ENCODE peak calls at places on chromosomes 11 and 22, in five cellular contexts. Y is stimulated activated naive CD4-positive, alpha-beta T cell; K is GM23248; U is astrocyte of the spinal cord; F is EH. B is an unnamed sample.

GRCh38 chr22:44828193-44828592 is 75.8 kb downstream of the ARHGAP8 start:
- DNase-seq in Y (no peak), K (peak; percentile 30), U (no peak), F (peak; percentile 6), B (no peak)

GRCh38 chr22:42967933-42968332 is 47.0 kb downstream of the PACSIN2 start:
- DNase-seq in Y (no peak), K (peak; percentile 79), U (no peak), F (peak; percentile 35), B (no peak)

GRCh38 chr22:19655399-19655798 is 58.9 kb upstream of the SEPTIN5 start:
- DNase-seq in Y (no peak), K (no peak), U (no peak), F (no peak), B (no peak)

GRCh38 chr11:22567759-22568158 is 57.9 kb downstream of the FANCF start:
- DNase-seq in Y (no peak), K (no peak), U (no peak), F (no peak), B (no peak)

GRCh38 chr11:62401781-62402180 is 17.1 kb upstream of the SCGB1A1 start:
- DNase-seq in Y (no peak), K (peak; percentile 51), U (no peak), F (no peak), B (no peak)

GRCh38 chr11:69213315-69213714 is 57.6 kb downstream of the SMIM38 start:
- DNase-seq in Y (no peak), K (no peak), U (no peak), F (no peak), B (no peak)

GRCh38 chr11:124115782-124116616 is 749 bp downstream of the VWA5A start:
- DNase-seq in Y (no peak), K (no peak), U (no peak), F (no peak), B (no peak)

GRCh38 chr11:11661356-11662040 is 39.7 kb upstream of the GALNT18 start:
- DNase-seq in Y (no peak), K (no peak), U (no peak), F (no peak), B (no peak)

GRCh38 chr22:27997538-27997937 is 78.5 kb upstream of the PITPNB start:
- DNase-seq in Y (no peak), K (peak; percentile 43), U (peak; percentile 34), F (no peak), B (no peak)

GRCh38 chr22:50252081-50253045 is 1.3 kb upstream of the HDAC10 start:
- DNase-seq in Y (peak; percentile 51), K (peak; percentile 86), U (peak; percentile 50), F (peak; percentile 71), B (peak; percentile 66)

GRCh38 chr11:27599217-27599616 is 92.6 kb upstream of the LIN7C start:
- DNase-seq in Y (no peak), K (no peak), U (no peak), F (no peak), B (no peak)

GRCh38 chr11:116855413-116855812 is 18.0 kb upstream of the APOA1 start:
- DNase-seq in Y (no peak), K (no peak), U (no peak), F (no peak), B (no peak)

GRCh38 chr11:33942954-33943353 is 51.1 kb upstream of the LMO2 start:
- DNase-seq in Y (no peak), K (peak; percentile 94), U (peak; percentile 77), F (peak; percentile 77), B (peak; percentile 82)

GRCh38 chr22:37015587-37015878 is 3.7 kb downstream of the TST start:
- DNase-seq in Y (no peak), K (no peak), U (no peak), F (no peak), B (no peak)

GRCh38 chr22:36946436-36947158 is 33.2 kb downstream of the CSF2RB start:
- DNase-seq in Y (no peak), K (peak; percentile 33), U (no peak), F (peak; percentile 8), B (no peak)

GRCh38 chr11:65962136-65962564 is 616 bp downstream of the SART1 start:
- DNase-seq in Y (no peak), K (no peak), U (no peak), F (no peak), B (no peak)

GRCh38 chr11:95435192-95435591 is 204.2 kb upstream of the SESN3 start:
- DNase-seq in Y (no peak), K (no peak), U (no peak), F (no peak), B (no peak)

GRCh38 chr11:102382384-102382783 is 35.4 kb downstream of the BIRC2 start:
- DNase-seq in Y (no peak), K (no peak), U (no peak), F (no peak), B (no peak)

GRCh38 chr11:69654660-69655478 is 13.9 kb downstream of the CCND1 start:
- DNase-seq in Y (no peak), K (peak; percentile 70), U (no peak), F (peak; percentile 55), B (peak; percentile 26)

GRCh38 chr11:115409116-115409663 is 95.0 kb downstream of the CADM1 start:
- DNase-seq in Y (no peak), K (no peak), U (no peak), F (no peak), B (no peak)

GRCh38 chr11:2219318-2220017 is 47.9 kb upstream of the TH start:
- DNase-seq in Y (no peak), K (no peak), U (no peak), F (no peak), B (no peak)

GRCh38 chr22:43988960-43989359 is 33.7 kb downstream of the SAMM50 start:
- DNase-seq in Y (no peak), K (no peak), U (no peak), F (no peak), B (no peak)

GRCh38 chr11:8289426-8290047 is 25.9 kb upstream of the LMO1 start:
- DNase-seq in Y (no peak), K (no peak), U (no peak), F (no peak), B (no peak)

GRCh38 chr22:30945653-30946052 is 22.9 kb downstream of the MORC2 start:
- DNase-seq in Y (no peak), K (no peak), U (no peak), F (no peak), B (no peak)

GRCh38 chr11:2365571-2366210 is 11.4 kb upstream of the CD81 start:
- DNase-seq in Y (no peak), K (no peak), U (no peak), F (no peak), B (no peak)

GRCh38 chr11:130585545-130585944 is 137.1 kb downstream of the ADAMTS15 start:
- DNase-seq in Y (no peak), K (peak; percentile 81), U (peak; percentile 37), F (peak; percentile 89), B (peak; percentile 53)

GRCh38 chr11:15845261-15845660 is 511.1 kb downstream of the SOX6 start:
- DNase-seq in Y (no peak), K (no peak), U (no peak), F (no peak), B (no peak)

GRCh38 chr11:111602865-111603632 is 800 bp downstream of the SIK2 start:
- DNase-seq in Y (no peak), K (peak; percentile 64), U (peak; percentile 61), F (peak; percentile 48), B (peak; percentile 53)

GRCh38 chr11:41451011-41451410 is 8.4 kb downstream of the LRRC4C start:
- DNase-seq in Y (no peak), K (no peak), U (no peak), F (no peak), B (no peak)

GRCh38 chr22:43693245-43693644 is 118.9 kb downstream of the EFCAB6 start:
- DNase-seq in Y (no peak), K (no peak), U (no peak), F (no peak), B (no peak)

GRCh38 chr11:73185680-73186293 is 32.3 kb upstream of the P2RY2 start:
- DNase-seq in Y (no peak), K (peak; percentile 97), U (peak; percentile 34), F (peak; percentile 96), B (peak; percentile 95)

GRCh38 chr11:17405232-17406005 is 17.0 kb upstream of the KCNJ11 start:
- DNase-seq in Y (no peak), K (peak; percentile 69), U (peak; percentile 24), F (peak; percentile 63), B (peak; percentile 78)